ENCODE peak calls at places on chromosome 19, in four cellular contexts. One of them, this sample, is unnamed.

GRCh38 chr19:52227196-52227940 is 37.5 kb downstream of the PPP2R1A start:
- DNase-seq in fibroblast of lung: no peak
- DNase-seq in PC-3: no peak
- DNase-seq in AG09309: no peak
- DNase-seq in this sample: no peak

GRCh38 chr19:19628499-19629134 is 597 bp upstream of the LPAR2 start:
- DNase-seq in PC-3: peak
- DNase-seq in fibroblast of lung: peak
- DNase-seq in AG09309: no peak
- DNase-seq in this sample: no peak

GRCh38 chr19:5839312-5840017 is at the start of gene FUT6:
- DNase-seq in fibroblast of lung: no peak
- DNase-seq in AG09309: no peak
- DNase-seq in PC-3: no peak
- DNase-seq in this sample: no peak

GRCh38 chr19:6739884-6740588 is 556 bp downstream of the TRIP10 start:
- DNase-seq in fibroblast of lung: peak
- DNase-seq in AG09309: no peak
- DNase-seq in PC-3: no peak
- DNase-seq in this sample: no peak

GRCh38 chr19:7772752-7773291 is 9.8 kb downstream of the CLEC4M start:
- DNase-seq in fibroblast of lung: no peak
- DNase-seq in PC-3: no peak
- DNase-seq in AG09309: no peak
- DNase-seq in this sample: no peak

GRCh38 chr19:33724021-33724722 is 72.5 kb upstream of the KCTD15 start:
- DNase-seq in fibroblast of lung: no peak
- DNase-seq in PC-3: no peak
- DNase-seq in AG09309: no peak
- DNase-seq in this sample: no peak

GRCh38 chr19:19514215-19514633 is 1.1 kb downstream of the TSSK6 start:
- DNase-seq in AG09309: no peak
- DNase-seq in PC-3: no peak
- DNase-seq in fibroblast of lung: peak
- DNase-seq in this sample: no peak

GRCh38 chr19:49343127-49343526 is 7.9 kb downstream of the CD37 start:
- DNase-seq in fibroblast of lung: no peak
- DNase-seq in PC-3: no peak
- DNase-seq in AG09309: no peak
- DNase-seq in this sample: no peak

GRCh38 chr19:54660967-54661366 is 1.8 kb upstream of the LILRB4 start:
- DNase-seq in AG09309: no peak
- DNase-seq in PC-3: no peak
- DNase-seq in fibroblast of lung: no peak
- DNase-seq in this sample: no peak

GRCh38 chr19:53192771-53193533 is at the start of gene ZNF665:
- DNase-seq in fibroblast of lung: peak
- DNase-seq in AG09309: peak
- DNase-seq in PC-3: peak
- DNase-seq in this sample: no peak

GRCh38 chr19:16428372-16429036 is 43.3 kb downstream of the EPS15L1 start:
- DNase-seq in PC-3: no peak
- DNase-seq in fibroblast of lung: no peak
- DNase-seq in AG09309: no peak
- DNase-seq in this sample: no peak
- H3K4me3 ChIP-seq in PC-3: no peak
- H3K4me3 ChIP-seq in fibroblast of lung: no peak
- H3K4me3 ChIP-seq in AG09309: no peak
- H3K4me3 ChIP-seq in this sample: no peak

GRCh38 chr19:30076751-30077670 is 135.0 kb downstream of the URI1 start:
- DNase-seq in PC-3: no peak
- DNase-seq in AG09309: no peak
- DNase-seq in fibroblast of lung: no peak
- DNase-seq in this sample: no peak

GRCh38 chr19:30074741-30075460 is 132.9 kb downstream of the URI1 start:
- DNase-seq in AG09309: no peak
- DNase-seq in fibroblast of lung: no peak
- DNase-seq in PC-3: no peak
- DNase-seq in this sample: peak

GRCh38 chr19:30077851-30078355 is 135.9 kb downstream of the URI1 start:
- DNase-seq in PC-3: no peak
- DNase-seq in fibroblast of lung: no peak
- DNase-seq in AG09309: no peak
- DNase-seq in this sample: no peak

GRCh38 chr19:30074096-30074495 is 132.1 kb downstream of the URI1 start:
- DNase-seq in AG09309: no peak
- DNase-seq in PC-3: no peak
- DNase-seq in fibroblast of lung: no peak
- DNase-seq in this sample: no peak

DNA sequence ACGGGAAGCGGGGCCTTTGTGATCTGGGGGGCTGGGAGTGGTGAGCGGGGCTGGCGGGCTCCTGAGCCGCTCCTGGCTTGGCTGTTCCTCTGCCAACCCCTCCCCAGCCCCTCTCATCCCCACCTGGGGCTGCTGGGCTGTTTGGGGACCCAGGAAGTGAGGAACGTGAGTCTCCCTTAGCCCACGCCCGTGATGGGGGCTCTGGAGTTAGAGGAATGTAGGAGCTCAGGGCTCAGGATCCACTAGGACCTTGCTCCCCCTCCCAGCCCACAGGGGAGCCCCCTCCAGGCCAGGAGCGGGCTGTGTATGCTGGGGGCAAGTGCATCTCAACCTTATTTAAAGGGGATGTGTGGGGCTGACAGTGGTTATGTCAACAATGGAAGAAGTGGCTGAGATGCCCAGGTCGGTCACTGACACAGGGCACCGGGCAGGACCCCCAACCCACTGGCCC is 134.1 kb downstream of the URI1 start:
- DNase-seq in PC-3: no peak
- DNase-seq in AG09309: no peak
- DNase-seq in fibroblast of lung: no peak
- DNase-seq in this sample: no peak
- TF ChIP-seq CTCF in PC-3: no peak
- TF ChIP-seq CTCF in AG09309: no peak
- TF ChIP-seq CTCF in fibroblast of lung: no peak
- TF ChIP-seq CTCF in this sample: no peak

GRCh38 chr19:44603201-44603945 is 10.0 kb upstream of the IGSF23 start:
- DNase-seq in PC-3: peak
- DNase-seq in fibroblast of lung: peak
- DNase-seq in AG09309: peak
- DNase-seq in this sample: peak
- H3K4me3 ChIP-seq in PC-3: no peak
- H3K4me3 ChIP-seq in fibroblast of lung: no peak
- H3K4me3 ChIP-seq in AG09309: no peak
- H3K4me3 ChIP-seq in this sample: no peak

DNA sequence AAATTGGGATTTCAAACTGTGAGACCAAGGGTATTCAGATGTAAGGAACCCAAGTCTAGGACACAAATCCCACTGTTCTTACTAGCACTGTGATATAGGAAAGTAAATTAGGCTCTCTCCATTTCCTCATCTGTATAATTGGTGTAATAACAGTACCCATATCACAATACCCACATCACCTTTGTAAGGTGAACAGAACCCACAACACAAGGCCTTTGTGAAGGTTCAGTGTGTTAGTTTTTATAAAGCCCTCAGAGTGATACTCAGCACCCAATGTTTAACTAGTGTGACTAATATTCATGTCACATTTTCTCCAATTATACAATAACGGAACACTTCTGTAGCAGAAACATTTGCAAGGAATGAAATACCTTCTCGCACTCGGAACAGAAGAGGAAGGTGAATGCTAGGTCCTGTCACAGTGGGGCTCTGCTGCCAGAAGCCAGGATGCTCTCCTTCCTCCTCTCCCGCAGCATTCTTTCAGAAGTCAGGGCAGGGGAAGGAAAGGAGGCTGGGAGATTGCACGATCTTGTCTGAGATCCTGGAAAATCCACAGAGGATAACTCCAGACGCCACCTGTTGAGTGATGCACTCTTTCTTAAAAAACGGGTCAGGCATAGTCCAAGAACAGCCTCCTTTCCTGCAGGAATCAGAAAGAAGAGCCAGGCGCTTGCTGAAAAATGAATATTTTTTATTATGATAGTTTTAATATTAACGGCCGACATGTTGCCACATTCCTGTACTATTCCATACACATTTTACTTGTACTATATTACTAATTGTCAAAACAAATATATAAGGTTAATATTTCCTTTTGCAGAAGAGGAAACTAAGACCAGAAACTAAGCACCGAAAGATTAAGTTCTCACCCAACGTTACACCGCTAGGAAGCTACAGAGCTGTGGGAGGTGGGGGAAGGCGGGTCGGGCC is 762 bp downstream of the ZNF45 start:
- DNase-seq in AG09309: no peak
- DNase-seq in PC-3: peak
- DNase-seq in fibroblast of lung: no peak
- DNase-seq in this sample: no peak
- TF ChIP-seq CTCF in AG09309: no peak
- TF ChIP-seq CTCF in PC-3: no peak
- TF ChIP-seq CTCF in fibroblast of lung: no peak
- TF ChIP-seq CTCF in this sample: peak

GRCh38 chr19:35142531-35143230 is 374 bp upstream of the FXYD7 start:
- DNase-seq in AG09309: no peak
- DNase-seq in fibroblast of lung: peak
- DNase-seq in PC-3: peak
- DNase-seq in this sample: no peak
- H3K4me3 ChIP-seq in AG09309: no peak
- H3K4me3 ChIP-seq in fibroblast of lung: no peak
- H3K4me3 ChIP-seq in PC-3: peak
- H3K4me3 ChIP-seq in this sample: no peak

DNA sequence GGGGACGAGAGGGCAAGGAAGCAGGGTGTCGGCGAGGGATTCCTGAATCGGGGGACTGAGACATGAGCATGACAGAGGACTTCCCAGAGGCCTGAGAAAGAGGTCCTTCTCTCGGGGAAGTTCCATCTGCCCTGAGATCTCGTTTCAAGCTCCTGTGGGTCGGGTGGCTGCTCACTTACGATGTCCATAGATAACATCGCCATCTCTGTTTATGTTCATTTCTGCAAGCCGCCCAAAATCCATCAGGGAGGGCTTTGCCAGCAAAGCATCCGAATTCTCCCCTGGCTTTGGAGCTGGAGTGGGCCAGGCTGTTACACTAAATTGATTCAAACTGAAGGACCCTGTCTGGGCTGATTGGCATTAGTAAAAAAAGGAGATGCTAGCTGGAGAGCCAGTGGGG is 5.9 kb downstream of the DMKN start:
- DNase-seq in AG09309: no peak
- DNase-seq in fibroblast of lung: no peak
- DNase-seq in PC-3: no peak
- DNase-seq in this sample: no peak
- TF ChIP-seq CTCF in AG09309: no peak
- TF ChIP-seq CTCF in fibroblast of lung: no peak
- TF ChIP-seq CTCF in PC-3: no peak
- TF ChIP-seq CTCF in this sample: no peak

DNA sequence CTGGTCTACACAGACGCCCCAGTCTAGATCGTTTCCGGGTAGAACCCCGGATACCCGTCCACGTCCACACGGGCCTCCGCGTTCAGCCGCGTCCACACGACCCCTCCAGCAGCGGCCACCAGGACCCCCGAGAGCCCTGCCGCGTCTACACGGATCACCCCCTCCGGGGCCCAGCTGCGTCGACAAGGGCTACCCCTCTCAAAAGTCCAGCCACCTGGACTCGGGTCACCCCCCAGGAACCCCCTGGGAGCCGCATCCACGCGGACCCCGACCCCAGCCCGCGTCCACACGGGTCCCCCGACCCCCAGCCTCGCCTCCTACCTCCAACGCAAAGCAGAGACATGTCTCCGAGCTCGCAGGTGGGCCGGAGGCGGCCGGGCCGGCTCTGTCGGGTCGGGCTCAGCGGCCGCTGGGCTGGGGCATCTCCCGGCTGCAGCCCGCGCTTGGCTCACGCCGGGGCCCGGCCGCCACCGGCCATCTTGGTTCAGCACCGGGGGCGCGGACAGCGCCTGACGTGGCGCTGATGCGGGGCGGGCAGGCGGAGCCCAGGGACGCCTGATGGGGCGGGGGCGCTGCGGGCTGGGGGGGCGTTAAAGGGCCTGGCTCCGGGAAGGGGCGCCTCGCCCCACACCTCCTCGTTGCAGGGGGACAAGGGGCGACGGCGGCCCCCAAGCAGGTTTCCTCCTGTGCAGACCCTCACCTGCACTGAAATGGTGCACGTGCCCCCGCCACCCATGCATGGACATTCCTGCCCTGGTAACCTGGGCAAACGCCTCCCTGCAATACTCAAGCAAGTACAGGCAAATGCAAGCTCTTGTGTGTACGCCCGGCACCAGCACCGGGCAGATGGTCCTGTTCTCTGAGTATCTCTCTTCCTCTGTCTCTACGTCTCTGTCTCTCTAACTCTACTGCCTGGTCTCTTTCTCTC is at the start of gene UNC13A:
- DNase-seq in AG09309: no peak
- DNase-seq in PC-3: no peak
- DNase-seq in fibroblast of lung: peak
- DNase-seq in this sample: no peak
- H3K4me3 ChIP-seq in AG09309: peak
- H3K4me3 ChIP-seq in PC-3: no peak
- H3K4me3 ChIP-seq in fibroblast of lung: peak
- H3K4me3 ChIP-seq in this sample: peak

This sample was measured in astrocyte of the cerebellum.